ENCODE peak calls at places on chromosomes 16 and 17, in nine cellular contexts. T is GM23248; N is endodermal cell; H is lung; Y is astrocyte; J is naive thymus-derived CD4-positive, alpha-beta T cell; L is testis; Z is psoas muscle; P is Caco-2. I is an unnamed sample.
A peak's percentile ranks its signal among the peaks of the same experiment; 100 is the strongest.

GRCh38 chr17:50689251-50689650 is 18.5 kb downstream of the ANKRD40 start:
- DNase-seq in T (peak; percentile 75), N (peak; percentile 75), H (no peak), Y (peak; percentile 58), J (no peak), L (no peak), Z (no peak), P (peak; percentile 54), I (no peak)

GRCh38 chr17:13120864-13121263 is 103.0 kb upstream of the ELAC2 start:
- DNase-seq in T (no peak), N (no peak), H (no peak), Y (no peak), J (no peak), L (no peak), Z (no peak), P (no peak), I (no peak)

GRCh38 chr16:25189305-25189704 is 27.4 kb upstream of the AQP8 start:
- DNase-seq in T (no peak), N (no peak), H (no peak), Y (no peak), J (no peak), L (no peak), Z (no peak), P (no peak), I (no peak)

GRCh38 chr17:38428150-38428642 is at the start of gene ARHGAP23:
- DNase-seq in T (peak; percentile 84), N (peak; percentile 90), H (peak; percentile 68), Y (peak; percentile 50), J (no peak), L (peak; percentile 70), Z (peak; percentile 71), P (peak; percentile 39), I (no peak)

GRCh38 chr16:57264381-57264780 is 19.3 kb downstream of the ARL2BP start:
- DNase-seq in T (no peak), N (peak; percentile 22), H (no peak), Y (no peak), J (no peak), L (no peak), Z (no peak), P (no peak), I (no peak)

GRCh38 chr16:3274490-3274889 is 8.8 kb upstream of the ZNF263 start:
- DNase-seq in T (no peak), N (no peak), H (no peak), Y (peak; percentile 23), J (no peak), L (peak; percentile 86), Z (no peak), P (peak; percentile 51), I (no peak)

GRCh38 chr16:53511403-53512280 is 8.6 kb upstream of the AKTIP start:
- DNase-seq in T (no peak), N (peak; percentile 74), H (peak; percentile 58), Y (no peak), J (no peak), L (no peak), Z (no peak), P (peak; percentile 89), I (no peak)

GRCh38 chr16:913817-914440 is 56.9 kb downstream of the LMF1 start:
- DNase-seq in T (no peak), N (no peak), H (no peak), Y (no peak), J (no peak), L (no peak), Z (no peak), P (no peak), I (no peak)

GRCh38 chr17:43994272-43995149 is 9.9 kb upstream of the NAGS start:
- DNase-seq in T (peak; percentile 82), N (peak; percentile 94), H (peak; percentile 63), Y (no peak), J (peak; percentile 40), L (peak; percentile 78), Z (peak; percentile 66), P (peak; percentile 85), I (peak; percentile 89)

GRCh38 chr17:2412561-2413021 is 11.7 kb upstream of the MNT start:
- DNase-seq in T (peak; percentile 77), N (peak; percentile 83), H (no peak), Y (no peak), J (no peak), L (peak; percentile 70), Z (no peak), P (no peak), I (no peak)

GRCh38 chr17:56914641-56915263 is 903 bp upstream of the TRIM25 start:
- DNase-seq in T (no peak), N (no peak), H (no peak), Y (no peak), J (no peak), L (peak; percentile 30), Z (no peak), P (no peak), I (peak; percentile 11)

GRCh38 chr17:49515196-49515770 is 20.2 kb downstream of the NGFR start:
- DNase-seq in T (peak; percentile 94), N (peak; percentile 95), H (peak; percentile 62), Y (peak; percentile 93), J (no peak), L (peak; percentile 90), Z (peak; percentile 92), P (peak; percentile 62), I (no peak)

GRCh38 chr17:10062757-10063385 is 135.5 kb downstream of the GAS7 start:
- DNase-seq in T (no peak), N (no peak), H (no peak), Y (no peak), J (no peak), L (no peak), Z (no peak), P (no peak), I (no peak)

GRCh38 chr16:750454-750853 is 9.7 kb upstream of the CIAO3 start:
- DNase-seq in T (no peak), N (no peak), H (no peak), Y (no peak), J (no peak), L (no peak), Z (no peak), P (no peak), I (no peak)

GRCh38 chr17:1783834-1784611 is 22.2 kb downstream of the SERPINF1 start:
- DNase-seq in T (peak; percentile 89), N (peak; percentile 73), H (peak; percentile 86), Y (peak; percentile 77), J (no peak), L (peak; percentile 91), Z (peak; percentile 87), P (peak; percentile 62), I (no peak)

GRCh38 chr17:3802461-3803307 is 1.7 kb upstream of the ITGAE start:
- DNase-seq in T (peak; percentile 88), N (no peak), H (no peak), Y (peak; percentile 94), J (no peak), L (peak; percentile 70), Z (peak; percentile 42), P (no peak), I (no peak)

GRCh38 chr17:2468270-2468669 is 43.4 kb downstream of the METTL16 start:
- DNase-seq in T (peak; percentile 90), N (no peak), H (no peak), Y (peak; percentile 99), J (no peak), L (no peak), Z (no peak), P (no peak), I (no peak)

GRCh38 chr16:90019543-90020259 is 445 bp upstream of the DBNDD1 start:
- DNase-seq in T (peak; percentile 80), N (peak; percentile 87), H (no peak), Y (peak; percentile 80), J (no peak), L (peak; percentile 33), Z (peak; percentile 45), P (peak; percentile 91), I (peak; percentile 49)

GRCh38 chr17:50559674-50560184 is 786 bp upstream of the CACNA1G start:
- DNase-seq in T (peak; percentile 83), N (peak; percentile 99), H (no peak), Y (peak; percentile 12), J (no peak), L (peak; percentile 79), Z (peak; percentile 53), P (peak; percentile 95), I (peak; percentile 95)

GRCh38 chr17:32016231-32016630 is 9.0 kb downstream of the LRRC37B start:
- DNase-seq in T (no peak), N (no peak), H (no peak), Y (no peak), J (no peak), L (no peak), Z (no peak), P (no peak), I (no peak)

GRCh38 chr16:68907297-68907999 is 64.1 kb downstream of the TANGO6 start:
- DNase-seq in T (no peak), N (no peak), H (no peak), Y (no peak), J (no peak), L (no peak), Z (no peak), P (peak; percentile 72), I (peak; percentile 80)
- H3K4me3 ChIP-seq in T (no peak overlapping the region), N (peak overlapping the region; percentile 3), H (no peak overlapping the region), Y (no peak overlapping the region), J (no peak overlapping the region), L (no peak overlapping the region), Z (no peak overlapping the region), P (no peak overlapping the region), I (no peak overlapping the region)

GRCh38 chr16:84985079-84986065 is 26.0 kb downstream of the ZDHHC7 start:
- DNase-seq in T (peak; percentile 84), N (no peak), H (no peak), Y (peak; percentile 89), J (no peak), L (no peak), Z (peak; percentile 46), P (no peak), I (no peak)
- H3K36me3 ChIP-seq in T (peaks cover 15% of the 10 kb centered on the region), N (peaks cover 78% of the 10 kb centered on the region), H (peaks cover 6% of the 10 kb centered on the region), Y (peaks cover 29% of the 10 kb centered on the region), J (peaks cover 15% of the 10 kb centered on the region), L (no peaks in the 10 kb centered on the region), Z (peaks cover 62% of the 10 kb centered on the region), P (peaks cover 10% of the 10 kb centered on the region), I (peaks cover 47% of the 10 kb centered on the region)

DNA sequence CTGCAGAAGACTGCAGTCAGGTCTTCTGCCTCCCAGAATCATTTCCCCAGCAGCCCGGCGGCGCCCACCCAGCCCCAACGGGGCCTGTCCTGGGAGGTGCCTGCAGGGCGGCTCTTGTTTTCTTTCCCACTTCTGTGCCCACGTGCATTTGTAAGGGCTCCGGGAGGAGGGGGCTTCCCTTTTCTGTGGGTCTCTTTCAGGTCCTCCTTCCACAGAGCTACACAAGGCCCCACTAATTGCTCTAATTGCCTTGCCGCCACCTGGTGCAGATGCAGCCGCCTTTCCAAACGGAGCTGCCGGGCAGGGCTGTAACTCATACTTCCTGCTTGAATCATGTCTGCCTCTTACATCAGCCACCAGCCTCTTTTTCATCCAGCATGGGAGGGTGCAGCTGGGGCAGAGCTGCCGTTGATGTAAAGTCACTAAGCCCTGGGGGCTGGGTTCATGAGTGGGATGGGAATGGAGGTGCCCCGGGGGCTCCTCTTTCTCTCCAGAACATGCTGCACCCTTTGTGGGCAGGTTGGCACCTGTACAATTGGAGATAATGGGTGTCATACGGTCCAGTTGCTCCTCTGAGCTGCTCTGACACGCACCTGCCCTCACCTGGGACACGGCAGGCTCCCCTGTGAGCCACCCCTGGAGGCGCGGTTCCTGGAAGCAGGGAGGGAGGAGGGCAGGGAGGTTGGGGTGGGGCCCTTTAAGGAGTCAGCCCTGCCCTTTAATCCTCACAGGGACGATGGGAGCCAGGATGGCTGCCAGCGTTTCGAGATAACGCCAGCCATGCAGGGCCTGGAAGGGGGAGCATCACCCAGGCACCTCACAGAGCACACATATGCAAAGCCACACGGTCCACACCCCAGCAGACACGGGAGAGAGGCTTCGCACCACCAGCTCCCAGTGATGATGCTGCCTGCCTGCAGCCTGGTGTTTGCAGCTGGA is 41.1 kb upstream of the KLHDC4 start:
- DNase-seq in T (peak; percentile 94), N (peak; percentile 75), H (peak; percentile 62), Y (peak; percentile 81), J (peak; percentile 39), L (peak; percentile 64), Z (no peak), P (peak; percentile 85), I (no peak)
- H3K4me1 ChIP-seq in T (peaks cover 21% of the 10 kb centered on the region), N (no peaks in the 10 kb centered on the region), H (peaks cover 10% of the 10 kb centered on the region), Y (peaks cover 16% of the 10 kb centered on the region), J (peaks cover 15% of the 10 kb centered on the region), L (peaks cover 16% of the 10 kb centered on the region), Z (no peaks in the 10 kb centered on the region), P (peaks cover 18% of the 10 kb centered on the region), I (peaks cover 7% of the 10 kb centered on the region)

GRCh38 chr16:48607056-48607825 is 2.7 kb downstream of the N4BP1 start:
- DNase-seq in T (peak; percentile 69), N (peak; percentile 60), H (peak; percentile 74), Y (peak; percentile 89), J (no peak), L (no peak), Z (no peak), P (no peak), I (no peak)
- H3K4me3 ChIP-seq in T (peak overlapping the region; percentile 84), N (peak overlapping the region; percentile 83), H (no peak overlapping the region), Y (peak overlapping the region; percentile 38), J (peak overlapping the region; percentile 66), L (no peak overlapping the region), Z (peak overlapping the region; percentile 100), P (no peak overlapping the region), I (no peak overlapping the region)